ENCODE peak calls at places on chromosomes 2 and 18, in six cellular contexts. O, Q, D, J, X and U are unnamed samples.

GRCh38 chr2:44833123-44834069 is 108.1 kb upstream of the SIX3 start:
- DNase-seq in O (no peak), D (no peak), X (no peak), J (no peak), Q (peak), U (no peak)

GRCh38 chr2:58289029-58289428 is 47.9 kb upstream of the FANCL start:
- DNase-seq in D (no peak), X (no peak), Q (peak), J (no peak), O (no peak), U (no peak)

GRCh38 chr2:134657650-134658250 is 61.0 kb downstream of the TMEM163 start:
- DNase-seq in X (peak), Q (no peak), O (no peak), J (peak), D (no peak), U (peak)

GRCh38 chr2:124001681-124002080 is 23.4 kb upstream of the CNTNAP5 start:
- DNase-seq in Q (no peak), O (no peak), D (no peak), J (no peak), X (no peak), U (no peak)

GRCh38 chr2:188773075-188773474 is 201.1 kb upstream of the COL3A1 start:
- DNase-seq in X (peak), O (no peak), J (no peak), D (peak), Q (peak), U (no peak)

GRCh38 chr2:192148620-192149321 is 46.0 kb downstream of the TMEFF2 start:
- DNase-seq in J (no peak), D (peak), Q (peak), X (peak), O (no peak), U (no peak)

GRCh38 chr2:26970928-26971627 is 641 bp downstream of the MAPRE3 start:
- DNase-seq in J (peak), O (peak), D (peak), X (peak), Q (peak), U (peak)

GRCh38 chr18:57621252-57621607 is 406 bp downstream of the NARS1 start:
- DNase-seq in X (peak), O (no peak), D (no peak), Q (no peak), J (no peak), U (no peak)

GRCh38 chr18:54296017-54296416 is 26.7 kb downstream of the POLI start:
- DNase-seq in O (no peak), J (no peak), X (peak), Q (peak), D (peak), U (no peak)

GRCh38 chr2:138180691-138181386 is 216.6 kb downstream of the HNMT start:
- DNase-seq in J (no peak), Q (no peak), X (no peak), D (no peak), O (no peak), U (no peak)

GRCh38 chr2:48114256-48114655 is 208.0 kb upstream of the FBXO11 start:
- DNase-seq in O (no peak), Q (peak), J (no peak), X (peak), D (peak), U (no peak)

GRCh38 chr2:198168651-198169050 is 364.3 kb downstream of the PLCL1 start:
- DNase-seq in Q (no peak), D (no peak), X (peak), O (no peak), J (no peak), U (no peak)

DNA sequence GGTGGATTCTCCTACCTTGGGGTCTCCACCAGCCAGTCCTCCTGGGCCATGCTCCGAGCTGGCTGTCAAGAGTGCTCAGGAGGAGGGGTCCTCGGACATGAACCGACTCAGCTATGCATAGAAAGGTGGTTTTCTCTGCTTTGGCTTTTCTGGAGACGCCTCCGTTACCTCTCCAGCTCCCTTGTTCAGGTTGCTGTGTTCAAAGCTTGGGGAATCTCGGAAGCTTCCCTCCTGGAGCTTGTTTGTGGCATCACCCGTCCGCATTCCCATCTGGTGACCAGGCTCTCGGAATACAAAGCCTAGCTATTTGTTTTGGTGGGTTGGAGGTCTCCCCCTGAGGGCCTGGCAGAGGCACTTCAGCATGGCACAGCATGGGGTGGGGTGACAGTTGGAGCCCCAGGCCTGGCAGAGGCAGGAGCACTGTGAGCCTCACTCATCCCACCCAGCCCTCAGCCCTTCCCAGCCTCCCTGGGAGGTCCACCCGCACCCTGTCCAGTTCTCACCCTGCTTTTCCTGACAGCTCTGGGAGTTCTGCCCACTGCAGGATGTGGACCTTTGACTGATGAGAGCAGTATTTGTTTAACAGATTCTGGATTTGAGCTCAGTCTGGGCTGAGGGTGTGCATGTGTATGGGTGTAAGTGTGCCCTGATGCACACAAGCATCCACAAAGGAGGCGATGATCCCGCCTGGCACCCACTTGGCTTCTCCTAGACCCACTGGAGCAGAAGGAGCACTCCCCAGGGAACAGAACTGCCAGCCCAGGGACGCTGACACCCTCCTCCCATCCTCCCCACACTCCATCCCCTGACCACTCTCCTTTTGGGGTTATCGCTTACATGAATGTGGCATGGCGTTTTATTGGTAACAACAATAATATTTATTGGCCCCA is 107.3 kb upstream of the HS6ST1 start:
- DNase-seq in X (peak), Q (peak), D (no peak), J (no peak), O (no peak), U (peak)
- H3K4ac ChIP-seq in X (no peak), Q (peak), D (no peak), J (no peak), O (no peak), U (no peak)

GRCh38 chr18:74733592-74733991 is 135.9 kb downstream of the ZNF407 start:
- DNase-seq in X (no peak), O (no peak), Q (no peak), D (no peak), J (no peak), U (no peak)
- H3K14ac ChIP-seq in X (no peak), O (no peak), Q (peak), D (no peak), J (no peak), U (no peak)

GRCh38 chr18:12030667-12031066 is 49.4 kb downstream of the IMPA2 start:
- DNase-seq in Q (no peak), J (peak), D (no peak), X (no peak), O (no peak), U (no peak)
- H3K4ac ChIP-seq in Q (no peak), J (no peak), D (no peak), X (no peak), O (no peak), U (no peak)

GRCh38 chr2:72127401-72128058 is 20.1 kb downstream of the CYP26B1 start:
- DNase-seq in Q (no peak), D (no peak), X (no peak), O (no peak), J (peak), U (peak)
- H3K14ac ChIP-seq in Q (no peak), D (no peak), X (no peak), O (peak), J (no peak), U (no peak)

GRCh38 chr18:22094375-22094767 is 75.0 kb upstream of the GATA6 start:
- DNase-seq in J (no peak), O (no peak), Q (no peak), D (no peak), X (no peak), U (no peak)
- H3K4ac ChIP-seq in J (no peak), O (no peak), Q (no peak), D (no peak), X (no peak), U (no peak)

DNA sequence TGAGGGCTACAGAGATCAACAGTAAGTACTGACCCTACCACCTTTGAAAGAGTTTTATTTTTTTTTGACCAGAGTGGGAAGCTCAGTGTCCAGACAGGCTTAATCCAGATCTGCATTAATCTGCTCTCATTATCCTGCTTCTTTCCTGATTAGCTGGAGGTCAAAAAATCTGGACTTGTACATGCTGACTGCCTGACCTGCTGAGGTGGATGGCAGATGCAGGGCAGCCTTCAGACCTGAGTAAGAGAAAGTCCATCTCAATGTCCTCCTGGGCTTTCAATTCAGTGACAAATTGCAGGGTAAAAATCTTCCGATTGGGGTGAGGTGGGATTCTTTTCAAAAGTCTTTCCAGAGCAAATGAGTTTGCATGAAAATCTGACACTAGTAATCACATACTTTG is 998.8 kb upstream of the PIK3C3 start:
- DNase-seq in D (peak), X (no peak), Q (no peak), O (no peak), J (no peak), U (no peak)
- H3K14ac ChIP-seq in D (no peak), X (no peak), Q (peak), O (no peak), J (no peak), U (no peak)